ENCODE peak calls at places on chromosomes 4 and X, in eight cellular contexts. One of them, this sample, is unnamed.
A peak's percentile ranks its signal among the peaks of the same experiment; 100 is the strongest.

GRCh38 chr4:113434247-113434587 is 327.3 kb downstream of the CAMK2D start:
- DNase-seq in astrocyte of the spinal cord: peak; percentile 76
- DNase-seq in stimulated activated CD4-positive, alpha-beta T cell treated with anti-CD3 and anti-CD28 coated beads, Interleukin-4, amount 100 ng/mL, for 48 hours: no peak
- DNase-seq in mesothelial cell of epicardium: no peak
- DNase-seq in SHP77: no peak
- DNase-seq in effector memory CD4-positive, alpha-beta T cell: no peak
- DNase-seq in RPMI7951: peak; percentile 13
- DNase-seq in activated gamma-delta T cell treated with Interleukin-2 at 50 U/mL for 16 hours: no peak
- DNase-seq in this sample: no peak

GRCh38 chrX:8811611-8812010 is 10.4 kb upstream of the FAM9A start:
- DNase-seq in effector memory CD4-positive, alpha-beta T cell: no peak
- DNase-seq in astrocyte of the spinal cord: no peak
- DNase-seq in stimulated activated CD4-positive, alpha-beta T cell treated with anti-CD3 and anti-CD28 coated beads, Interleukin-4, amount 100 ng/mL, for 48 hours: no peak
- DNase-seq in RPMI7951: no peak
- DNase-seq in activated gamma-delta T cell treated with Interleukin-2 at 50 U/mL for 16 hours: no peak
- DNase-seq in mesothelial cell of epicardium: no peak
- DNase-seq in SHP77: no peak
- DNase-seq in this sample: no peak

GRCh38 chr4:13476915-13477314 is 7.2 kb downstream of the RAB28 start:
- DNase-seq in activated gamma-delta T cell treated with Interleukin-2 at 50 U/mL for 16 hours: no peak
- DNase-seq in stimulated activated CD4-positive, alpha-beta T cell treated with anti-CD3 and anti-CD28 coated beads, Interleukin-4, amount 100 ng/mL, for 48 hours: no peak
- DNase-seq in SHP77: no peak
- DNase-seq in effector memory CD4-positive, alpha-beta T cell: no peak
- DNase-seq in mesothelial cell of epicardium: no peak
- DNase-seq in astrocyte of the spinal cord: peak; percentile 67
- DNase-seq in RPMI7951: peak; percentile 48
- DNase-seq in this sample: no peak

GRCh38 chr4:78656968-78657445 is 105.4 kb downstream of the ANXA3 start:
- DNase-seq in activated gamma-delta T cell treated with Interleukin-2 at 50 U/mL for 16 hours: no peak
- DNase-seq in stimulated activated CD4-positive, alpha-beta T cell treated with anti-CD3 and anti-CD28 coated beads, Interleukin-4, amount 100 ng/mL, for 48 hours: no peak
- DNase-seq in effector memory CD4-positive, alpha-beta T cell: no peak
- DNase-seq in astrocyte of the spinal cord: no peak
- DNase-seq in SHP77: no peak
- DNase-seq in RPMI7951: peak; percentile 44
- DNase-seq in mesothelial cell of epicardium: no peak
- DNase-seq in this sample: peak; percentile 40

GRCh38 chr4:140719693-140720092 is 36.5 kb downstream of the TBC1D9 start:
- DNase-seq in astrocyte of the spinal cord: no peak
- DNase-seq in SHP77: no peak
- DNase-seq in stimulated activated CD4-positive, alpha-beta T cell treated with anti-CD3 and anti-CD28 coated beads, Interleukin-4, amount 100 ng/mL, for 48 hours: no peak
- DNase-seq in activated gamma-delta T cell treated with Interleukin-2 at 50 U/mL for 16 hours: no peak
- DNase-seq in RPMI7951: no peak
- DNase-seq in effector memory CD4-positive, alpha-beta T cell: no peak
- DNase-seq in mesothelial cell of epicardium: no peak
- DNase-seq in this sample: no peak

GRCh38 chr4:46484881-46485280 is 95.0 kb upstream of the GABRA2 start:
- DNase-seq in activated gamma-delta T cell treated with Interleukin-2 at 50 U/mL for 16 hours: no peak
- DNase-seq in SHP77: no peak
- DNase-seq in effector memory CD4-positive, alpha-beta T cell: no peak
- DNase-seq in RPMI7951: no peak
- DNase-seq in stimulated activated CD4-positive, alpha-beta T cell treated with anti-CD3 and anti-CD28 coated beads, Interleukin-4, amount 100 ng/mL, for 48 hours: no peak
- DNase-seq in mesothelial cell of epicardium: no peak
- DNase-seq in astrocyte of the spinal cord: no peak
- DNase-seq in this sample: no peak

GRCh38 chrX:10579018-10579752 is 41.2 kb downstream of the MID1 start:
- DNase-seq in mesothelial cell of epicardium: no peak
- DNase-seq in stimulated activated CD4-positive, alpha-beta T cell treated with anti-CD3 and anti-CD28 coated beads, Interleukin-4, amount 100 ng/mL, for 48 hours: no peak
- DNase-seq in RPMI7951: peak; percentile 52
- DNase-seq in effector memory CD4-positive, alpha-beta T cell: no peak
- DNase-seq in SHP77: peak; percentile 21
- DNase-seq in astrocyte of the spinal cord: peak; percentile 85
- DNase-seq in activated gamma-delta T cell treated with Interleukin-2 at 50 U/mL for 16 hours: no peak
- DNase-seq in this sample: no peak

GRCh38 chr4:73620115-73620792 is at the start of gene RASSF6:
- DNase-seq in activated gamma-delta T cell treated with Interleukin-2 at 50 U/mL for 16 hours: no peak
- DNase-seq in astrocyte of the spinal cord: no peak
- DNase-seq in SHP77: no peak
- DNase-seq in effector memory CD4-positive, alpha-beta T cell: no peak
- DNase-seq in mesothelial cell of epicardium: peak; percentile 58
- DNase-seq in stimulated activated CD4-positive, alpha-beta T cell treated with anti-CD3 and anti-CD28 coated beads, Interleukin-4, amount 100 ng/mL, for 48 hours: peak; percentile 5
- DNase-seq in RPMI7951: no peak
- DNase-seq in this sample: peak; percentile 86

GRCh38 chrX:104913348-104913747 is 307.1 kb downstream of the TEX13A start:
- DNase-seq in RPMI7951: no peak
- DNase-seq in astrocyte of the spinal cord: peak; percentile 4
- DNase-seq in activated gamma-delta T cell treated with Interleukin-2 at 50 U/mL for 16 hours: no peak
- DNase-seq in stimulated activated CD4-positive, alpha-beta T cell treated with anti-CD3 and anti-CD28 coated beads, Interleukin-4, amount 100 ng/mL, for 48 hours: no peak
- DNase-seq in SHP77: peak; percentile 0
- DNase-seq in mesothelial cell of epicardium: no peak
- DNase-seq in effector memory CD4-positive, alpha-beta T cell: no peak
- DNase-seq in this sample: no peak

GRCh38 chr4:48129307-48130014 is 4.6 kb downstream of the TXK start:
- DNase-seq in RPMI7951: peak; percentile 11
- DNase-seq in stimulated activated CD4-positive, alpha-beta T cell treated with anti-CD3 and anti-CD28 coated beads, Interleukin-4, amount 100 ng/mL, for 48 hours: no peak
- DNase-seq in SHP77: no peak
- DNase-seq in activated gamma-delta T cell treated with Interleukin-2 at 50 U/mL for 16 hours: peak; percentile 34
- DNase-seq in astrocyte of the spinal cord: no peak
- DNase-seq in effector memory CD4-positive, alpha-beta T cell: no peak
- DNase-seq in mesothelial cell of epicardium: no peak
- DNase-seq in this sample: no peak

GRCh38 chr4:23857353-23857752 is 32.5 kb downstream of the PPARGC1A start:
- DNase-seq in effector memory CD4-positive, alpha-beta T cell: no peak
- DNase-seq in astrocyte of the spinal cord: peak; percentile 43
- DNase-seq in RPMI7951: peak; percentile 25
- DNase-seq in stimulated activated CD4-positive, alpha-beta T cell treated with anti-CD3 and anti-CD28 coated beads, Interleukin-4, amount 100 ng/mL, for 48 hours: no peak
- DNase-seq in SHP77: no peak
- DNase-seq in mesothelial cell of epicardium: no peak
- DNase-seq in activated gamma-delta T cell treated with Interleukin-2 at 50 U/mL for 16 hours: no peak
- DNase-seq in this sample: no peak

GRCh38 chrX:29671426-29671825 is 543.9 kb upstream of the MAGEB2 start:
- DNase-seq in mesothelial cell of epicardium: no peak
- DNase-seq in stimulated activated CD4-positive, alpha-beta T cell treated with anti-CD3 and anti-CD28 coated beads, Interleukin-4, amount 100 ng/mL, for 48 hours: no peak
- DNase-seq in RPMI7951: no peak
- DNase-seq in SHP77: no peak
- DNase-seq in activated gamma-delta T cell treated with Interleukin-2 at 50 U/mL for 16 hours: no peak
- DNase-seq in effector memory CD4-positive, alpha-beta T cell: no peak
- DNase-seq in astrocyte of the spinal cord: peak; percentile 35
- DNase-seq in this sample: no peak

GRCh38 chr4:7424553-7425111 is 10.1 kb downstream of the PSAPL1 start:
- DNase-seq in effector memory CD4-positive, alpha-beta T cell: no peak
- DNase-seq in RPMI7951: no peak
- DNase-seq in astrocyte of the spinal cord: no peak
- DNase-seq in activated gamma-delta T cell treated with Interleukin-2 at 50 U/mL for 16 hours: no peak
- DNase-seq in mesothelial cell of epicardium: peak; percentile 32
- DNase-seq in SHP77: no peak
- DNase-seq in stimulated activated CD4-positive, alpha-beta T cell treated with anti-CD3 and anti-CD28 coated beads, Interleukin-4, amount 100 ng/mL, for 48 hours: no peak
- DNase-seq in this sample: peak; percentile 15

GRCh38 chrX:148976571-148976970 is 476.2 kb downstream of the AFF2 start:
- DNase-seq in mesothelial cell of epicardium: no peak
- DNase-seq in SHP77: no peak
- DNase-seq in RPMI7951: no peak
- DNase-seq in activated gamma-delta T cell treated with Interleukin-2 at 50 U/mL for 16 hours: no peak
- DNase-seq in astrocyte of the spinal cord: no peak
- DNase-seq in stimulated activated CD4-positive, alpha-beta T cell treated with anti-CD3 and anti-CD28 coated beads, Interleukin-4, amount 100 ng/mL, for 48 hours: no peak
- DNase-seq in effector memory CD4-positive, alpha-beta T cell: no peak
- DNase-seq in this sample: no peak

GRCh38 chr4:82891728-82892466 is 944 bp upstream of the SEC31A start:
- DNase-seq in stimulated activated CD4-positive, alpha-beta T cell treated with anti-CD3 and anti-CD28 coated beads, Interleukin-4, amount 100 ng/mL, for 48 hours: no peak
- DNase-seq in effector memory CD4-positive, alpha-beta T cell: no peak
- DNase-seq in activated gamma-delta T cell treated with Interleukin-2 at 50 U/mL for 16 hours: no peak
- DNase-seq in astrocyte of the spinal cord: peak; percentile 42
- DNase-seq in RPMI7951: peak; percentile 2
- DNase-seq in SHP77: no peak
- DNase-seq in mesothelial cell of epicardium: no peak
- DNase-seq in this sample: no peak

GRCh38 chr4:184021389-184021788 is 116.3 kb downstream of the STOX2 start:
- DNase-seq in mesothelial cell of epicardium: no peak
- DNase-seq in SHP77: no peak
- DNase-seq in stimulated activated CD4-positive, alpha-beta T cell treated with anti-CD3 and anti-CD28 coated beads, Interleukin-4, amount 100 ng/mL, for 48 hours: no peak
- DNase-seq in astrocyte of the spinal cord: no peak
- DNase-seq in activated gamma-delta T cell treated with Interleukin-2 at 50 U/mL for 16 hours: no peak
- DNase-seq in RPMI7951: no peak
- DNase-seq in effector memory CD4-positive, alpha-beta T cell: no peak
- DNase-seq in this sample: no peak

GRCh38 chr4:82748176-82748575 is 50.4 kb downstream of the SCD5 start:
- DNase-seq in RPMI7951: no peak
- DNase-seq in effector memory CD4-positive, alpha-beta T cell: no peak
- DNase-seq in astrocyte of the spinal cord: no peak
- DNase-seq in stimulated activated CD4-positive, alpha-beta T cell treated with anti-CD3 and anti-CD28 coated beads, Interleukin-4, amount 100 ng/mL, for 48 hours: no peak
- DNase-seq in mesothelial cell of epicardium: no peak
- DNase-seq in activated gamma-delta T cell treated with Interleukin-2 at 50 U/mL for 16 hours: no peak
- DNase-seq in SHP77: no peak
- DNase-seq in this sample: no peak

GRCh38 chrX:37697169-37697760 is 11.7 kb downstream of the XK start:
- DNase-seq in astrocyte of the spinal cord: peak; percentile 22
- DNase-seq in effector memory CD4-positive, alpha-beta T cell: no peak
- DNase-seq in activated gamma-delta T cell treated with Interleukin-2 at 50 U/mL for 16 hours: no peak
- DNase-seq in RPMI7951: no peak
- DNase-seq in mesothelial cell of epicardium: no peak
- DNase-seq in stimulated activated CD4-positive, alpha-beta T cell treated with anti-CD3 and anti-CD28 coated beads, Interleukin-4, amount 100 ng/mL, for 48 hours: no peak
- DNase-seq in SHP77: no peak
- DNase-seq in this sample: no peak

GRCh38 chr4:120922390-120923200 is at the start of gene PRDM5:
- DNase-seq in astrocyte of the spinal cord: peak; percentile 65
- DNase-seq in effector memory CD4-positive, alpha-beta T cell: no peak
- DNase-seq in activated gamma-delta T cell treated with Interleukin-2 at 50 U/mL for 16 hours: peak; percentile 5
- DNase-seq in RPMI7951: peak; percentile 61
- DNase-seq in SHP77: no peak
- DNase-seq in stimulated activated CD4-positive, alpha-beta T cell treated with anti-CD3 and anti-CD28 coated beads, Interleukin-4, amount 100 ng/mL, for 48 hours: peak; percentile 2
- DNase-seq in mesothelial cell of epicardium: peak; percentile 66
- DNase-seq in this sample: peak; percentile 53

GRCh38 chr4:106587558-106587957 is 219.0 kb upstream of the GIMD1 start:
- DNase-seq in stimulated activated CD4-positive, alpha-beta T cell treated with anti-CD3 and anti-CD28 coated beads, Interleukin-4, amount 100 ng/mL, for 48 hours: no peak
- DNase-seq in SHP77: no peak
- DNase-seq in mesothelial cell of epicardium: no peak
- DNase-seq in astrocyte of the spinal cord: peak; percentile 82
- DNase-seq in effector memory CD4-positive, alpha-beta T cell: no peak
- DNase-seq in RPMI7951: peak; percentile 47
- DNase-seq in activated gamma-delta T cell treated with Interleukin-2 at 50 U/mL for 16 hours: no peak
- DNase-seq in this sample: no peak

GRCh38 chr4:156961241-156962068 is 10.1 kb downstream of the PDGFC start:
- DNase-seq in activated gamma-delta T cell treated with Interleukin-2 at 50 U/mL for 16 hours: no peak
- DNase-seq in stimulated activated CD4-positive, alpha-beta T cell treated with anti-CD3 and anti-CD28 coated beads, Interleukin-4, amount 100 ng/mL, for 48 hours: no peak
- DNase-seq in mesothelial cell of epicardium: no peak
- DNase-seq in effector memory CD4-positive, alpha-beta T cell: no peak
- DNase-seq in RPMI7951: no peak
- DNase-seq in SHP77: peak; percentile 30
- DNase-seq in astrocyte of the spinal cord: no peak
- DNase-seq in this sample: no peak

GRCh38 chr4:70948665-70949284 is 44.7 kb upstream of the DCK start:
- DNase-seq in effector memory CD4-positive, alpha-beta T cell: no peak
- DNase-seq in RPMI7951: no peak
- DNase-seq in SHP77: no peak
- DNase-seq in mesothelial cell of epicardium: no peak
- DNase-seq in astrocyte of the spinal cord: no peak
- DNase-seq in activated gamma-delta T cell treated with Interleukin-2 at 50 U/mL for 16 hours: no peak
- DNase-seq in stimulated activated CD4-positive, alpha-beta T cell treated with anti-CD3 and anti-CD28 coated beads, Interleukin-4, amount 100 ng/mL, for 48 hours: no peak
- DNase-seq in this sample: no peak

GRCh38 chr4:84531689-84532088 is 32.6 kb upstream of the NKX6-1 start:
- DNase-seq in effector memory CD4-positive, alpha-beta T cell: no peak
- DNase-seq in astrocyte of the spinal cord: no peak
- DNase-seq in mesothelial cell of epicardium: no peak
- DNase-seq in activated gamma-delta T cell treated with Interleukin-2 at 50 U/mL for 16 hours: no peak
- DNase-seq in RPMI7951: peak; percentile 84
- DNase-seq in SHP77: no peak
- DNase-seq in stimulated activated CD4-positive, alpha-beta T cell treated with anti-CD3 and anti-CD28 coated beads, Interleukin-4, amount 100 ng/mL, for 48 hours: no peak
- DNase-seq in this sample: no peak

GRCh38 chrX:65035451-65035779 is 59.2 kb upstream of the ZC4H2 start:
- DNase-seq in activated gamma-delta T cell treated with Interleukin-2 at 50 U/mL for 16 hours: no peak
- DNase-seq in astrocyte of the spinal cord: peak; percentile 0
- DNase-seq in stimulated activated CD4-positive, alpha-beta T cell treated with anti-CD3 and anti-CD28 coated beads, Interleukin-4, amount 100 ng/mL, for 48 hours: no peak
- DNase-seq in effector memory CD4-positive, alpha-beta T cell: no peak
- DNase-seq in RPMI7951: peak; percentile 54
- DNase-seq in mesothelial cell of epicardium: no peak
- DNase-seq in SHP77: peak; percentile 1
- DNase-seq in this sample: peak; percentile 21

GRCh38 chr4:115972967-115973366 is 859.5 kb upstream of the NDST4 start:
- DNase-seq in stimulated activated CD4-positive, alpha-beta T cell treated with anti-CD3 and anti-CD28 coated beads, Interleukin-4, amount 100 ng/mL, for 48 hours: no peak
- DNase-seq in mesothelial cell of epicardium: no peak
- DNase-seq in effector memory CD4-positive, alpha-beta T cell: no peak
- DNase-seq in SHP77: no peak
- DNase-seq in astrocyte of the spinal cord: no peak
- DNase-seq in activated gamma-delta T cell treated with Interleukin-2 at 50 U/mL for 16 hours: no peak
- DNase-seq in RPMI7951: no peak
- DNase-seq in this sample: no peak

GRCh38 chr4:68175562-68176155 is 46.0 kb upstream of the TMPRSS11F start:
- DNase-seq in mesothelial cell of epicardium: peak; percentile 49
- DNase-seq in RPMI7951: peak; percentile 49
- DNase-seq in effector memory CD4-positive, alpha-beta T cell: no peak
- DNase-seq in activated gamma-delta T cell treated with Interleukin-2 at 50 U/mL for 16 hours: no peak
- DNase-seq in astrocyte of the spinal cord: peak; percentile 70
- DNase-seq in SHP77: peak; percentile 4
- DNase-seq in stimulated activated CD4-positive, alpha-beta T cell treated with anti-CD3 and anti-CD28 coated beads, Interleukin-4, amount 100 ng/mL, for 48 hours: peak; percentile 25
- DNase-seq in this sample: no peak